ENCODE peak calls at places on chromosome 2, in four cellular contexts. L is testis, E is mesenteric fat pad, C is AG04450. T is an unnamed sample.

GRCh38 chr2:11248-11941 is 34.9 kb downstream of the FAM110C start:
- DNase-seq in C (no peak), L (peak), E (no peak), T (no peak)

GRCh38 chr2:12870692-12871091 is 154.0 kb downstream of the TRIB2 start:
- DNase-seq in L (no peak), E (no peak), C (no peak), T (no peak)

GRCh38 chr2:31082002-31082401 is 56.2 kb downstream of the GALNT14 start:
- DNase-seq in E (no peak), C (no peak), L (no peak), T (no peak)

GRCh38 chr2:74223941-74224770 is 25.7 kb downstream of the MTHFD2 start:
- DNase-seq in E (peak), C (no peak), L (no peak), T (no peak)

GRCh38 chr2:10721344-10722251 is at the start of gene ATP6V1C2:
- DNase-seq in E (no peak), C (no peak), L (peak), T (no peak)

GRCh38 chr2:53725662-53726061 is 41.9 kb upstream of the CHAC2 start:
- DNase-seq in E (no peak), L (no peak), C (no peak), T (no peak)

GRCh38 chr2:127115471-127116199 is 8.7 kb upstream of the BIN1 start:
- DNase-seq in L (no peak), E (peak), C (no peak), T (no peak)

GRCh38 chr2:45857848-45858520 is 206.5 kb downstream of the PRKCE start:
- DNase-seq in E (no peak), L (no peak), C (no peak), T (peak)

GRCh38 chr2:238863231-238863630 is 15.3 kb downstream of the TWIST2 start:
- DNase-seq in L (peak), C (no peak), E (no peak), T (no peak)

GRCh38 chr2:54558188-54558975 is 102.3 kb downstream of the SPTBN1 start:
- DNase-seq in C (no peak), L (peak), E (no peak), T (peak)

GRCh38 chr2:23653326-23653725 is 268.3 kb downstream of the KLHL29 start:
- DNase-seq in L (no peak), C (no peak), E (no peak), T (no peak)

GRCh38 chr2:113829270-113829669 is 60.6 kb upstream of the ACTR3 start:
- DNase-seq in L (no peak), C (no peak), E (no peak), T (no peak)

GRCh38 chr2:206023183-206023582 is 62.8 kb downstream of the INO80D start:
- DNase-seq in E (no peak), L (peak), C (no peak), T (no peak)

GRCh38 chr2:235692076-235692475 is 198.2 kb downstream of the AGAP1 start:
- DNase-seq in C (no peak), E (peak), L (no peak), T (no peak)

GRCh38 chr2:65367517-65367916 is 64.9 kb downstream of the SPRED2 start:
- DNase-seq in L (no peak), E (no peak), C (peak), T (no peak)

GRCh38 chr2:45233301-45233700 is 224.0 kb upstream of the SIX2 start:
- DNase-seq in E (no peak), C (no peak), L (no peak), T (no peak)

GRCh38 chr2:26430826-26431225 is 29.1 kb downstream of the DRC1 start:
- DNase-seq in L (no peak), E (no peak), C (no peak), T (no peak)

GRCh38 chr2:45353879-45354278 is 257.2 kb downstream of the SRBD1 start:
- DNase-seq in C (peak), E (no peak), L (no peak), T (no peak)

GRCh38 chr2:221198309-221198708 is 373.8 kb downstream of the EPHA4 start:
- DNase-seq in L (no peak), C (no peak), E (no peak), T (no peak)

GRCh38 chr2:200586644-200586975 is 796 bp downstream of the AOX1 start:
- DNase-seq in L (no peak), C (no peak), E (no peak), T (no peak)

GRCh38 chr2:73701968-73702665 is 35.0 kb downstream of the TPRKB start:
- DNase-seq in L (peak), E (no peak), C (no peak), T (no peak)

GRCh38 chr2:239540174-239540573 is 139.4 kb upstream of the HDAC4 start:
- DNase-seq in C (no peak), E (peak), L (no peak), T (no peak)

GRCh38 chr2:37776487-37776886 is 105.0 kb upstream of the CDC42EP3 start:
- DNase-seq in L (no peak), E (no peak), C (peak), T (no peak)

GRCh38 chr2:240208096-240208495 is 67.6 kb upstream of the OTOS start:
- DNase-seq in C (no peak), L (no peak), E (peak), T (no peak)

GRCh38 chr2:575030-575727 is 102.0 kb downstream of the TMEM18 start:
- DNase-seq in E (peak), C (no peak), L (no peak), T (no peak)

GRCh38 chr2:216389565-216389964 is 17.3 kb upstream of the MARCHF4 start:
- DNase-seq in L (no peak), C (no peak), E (no peak), T (no peak)

GRCh38 chr2:159497256-159497655 is 119.1 kb downstream of the BAZ2B start:
- DNase-seq in C (peak), E (no peak), L (no peak), T (no peak)

GRCh38 chr2:236137066-236137465 is 31.1 kb downstream of the GBX2 start:
- DNase-seq in E (no peak), C (no peak), L (no peak), T (no peak)

GRCh38 chr2:144152817-144153271 is 367.1 kb downstream of the ZEB2 start:
- DNase-seq in L (no peak), C (no peak), E (no peak), T (no peak)

GRCh38 chr2:229370484-229370883 is 99.4 kb upstream of the PID1 start:
- DNase-seq in C (no peak), E (no peak), L (no peak), T (no peak)

GRCh38 chr2:51723716-51724115 is 691.8 kb upstream of the NRXN1 start:
- DNase-seq in E (no peak), L (no peak), C (no peak), T (no peak)

GRCh38 chr2:208373460-208374089 is 33.0 kb upstream of the PTH2R start:
- DNase-seq in E (no peak), C (peak), L (peak), T (peak)

GRCh38 chr2:130884013-130884412 is 47.3 kb downstream of the ARHGEF4 start:
- DNase-seq in C (no peak), L (no peak), E (no peak), T (peak)

GRCh38 chr2:220705678-220706077 is 866.4 kb downstream of the EPHA4 start:
- DNase-seq in L (no peak), C (no peak), E (no peak), T (no peak)

GRCh38 chr2:36449943-36450392 is 94.4 kb downstream of the CRIM1 start:
- DNase-seq in C (no peak), E (no peak), L (no peak), T (no peak)

T was measured in NCI-H2227 treated with DMSO at 0.1 percent for 48 hours.